ENCODE peak calls at places on chromosomes 16 and 17, in four cellular contexts. Z is H9, W is H1, F is IMR-90. T is an unnamed sample.

GRCh38 chr17:43406676-43407645 is 8.2 kb downstream of the ARL4D start:
- DNase-seq in Z (peak), W (no peak), F (peak), T (peak)

GRCh38 chr16:89374393-89374948 is 115.9 kb downstream of the ANKRD11 start:
- DNase-seq in Z (peak), W (no peak), F (peak), T (peak)

GRCh38 chr17:76191891-76192290 is 48.4 kb downstream of the RNF157 start:
- DNase-seq in Z (no peak), W (no peak), F (no peak), T (no peak)

GRCh38 chr17:3955373-3955978 is 8.8 kb downstream of the ATP2A3 start:
- DNase-seq in Z (no peak), W (no peak), F (no peak), T (no peak)

GRCh38 chr17:12362853-12363252 is 302.8 kb upstream of the MYOCD start:
- DNase-seq in Z (no peak), W (no peak), F (no peak), T (no peak)

GRCh38 chr16:19757026-19757425 is 39.0 kb downstream of the IQCK start:
- DNase-seq in Z (no peak), W (no peak), F (peak), T (no peak)

GRCh38 chr16:68790944-68791343 is 52.4 kb upstream of the TANGO6 start:
- DNase-seq in Z (peak), W (no peak), F (no peak), T (peak)

GRCh38 chr17:7549401-7550055 is 670 bp downstream of the TNFSF12 start:
- DNase-seq in Z (no peak), W (no peak), F (no peak), T (no peak)

GRCh38 chr16:86882586-86883280 is 304.4 kb downstream of the FOXL1 start:
- DNase-seq in Z (no peak), W (no peak), F (peak), T (no peak)

GRCh38 chr16:84065536-84066132 is 23.0 kb upstream of the SLC38A8 start:
- DNase-seq in Z (peak), W (no peak), F (peak), T (peak)

GRCh38 chr16:56549744-56550385 is 15.0 kb upstream of the MT4 start:
- DNase-seq in Z (no peak), W (no peak), F (peak), T (no peak)

GRCh38 chr16:89292443-89293078 is 75.1 kb downstream of the ZNF778 start:
- DNase-seq in Z (peak), W (no peak), F (no peak), T (peak)

GRCh38 chr16:66551362-66551761 is 1.0 kb upstream of the CKLF start:
- DNase-seq in Z (peak), W (no peak), F (peak), T (peak)

GRCh38 chr17:68775338-68775737 is 174.2 kb upstream of the FAM20A start:
- DNase-seq in Z (no peak), W (no peak), F (no peak), T (no peak)

DNA sequence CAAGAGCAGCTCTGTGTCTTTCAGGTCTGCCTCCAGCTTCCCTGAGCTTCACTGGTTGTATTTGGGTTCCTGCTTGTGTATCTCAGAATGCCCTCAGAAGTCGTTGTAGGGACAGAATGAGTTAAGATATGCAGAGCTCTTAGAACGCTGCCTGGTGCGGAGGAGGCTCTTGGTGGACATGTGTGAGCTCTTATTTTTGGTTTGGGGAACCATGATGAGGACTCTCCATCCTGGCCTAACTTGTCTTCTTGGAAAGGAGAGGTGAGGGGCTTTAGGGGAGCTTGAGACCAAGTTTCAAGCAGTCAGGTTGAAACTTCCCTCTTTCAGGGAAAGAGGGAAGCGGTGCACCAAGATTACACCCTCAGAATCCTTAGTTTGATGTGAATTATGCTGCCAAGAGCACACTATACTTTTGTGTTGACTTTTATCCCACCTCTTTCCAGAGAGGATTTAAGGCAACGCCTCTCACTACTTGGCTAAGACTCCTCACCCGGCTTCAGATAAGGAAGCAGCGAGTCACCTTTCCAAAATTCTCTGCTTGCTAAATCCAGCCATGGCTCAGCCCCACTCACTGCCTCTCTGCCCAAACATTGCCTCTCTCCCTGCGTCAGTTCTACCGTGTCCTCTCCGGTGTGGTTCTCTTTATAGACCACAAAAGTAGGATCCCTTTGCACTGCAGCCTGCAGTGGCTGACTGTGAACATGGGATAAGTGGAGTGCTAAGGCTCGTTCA is 12.7 kb downstream of the CDK5RAP3 start:
- DNase-seq in Z (no peak), W (no peak), F (peak), T (no peak)
- H3K56ac ChIP-seq in Z (no peak), W (no peak), F (no peak), T (no peak)

DNA sequence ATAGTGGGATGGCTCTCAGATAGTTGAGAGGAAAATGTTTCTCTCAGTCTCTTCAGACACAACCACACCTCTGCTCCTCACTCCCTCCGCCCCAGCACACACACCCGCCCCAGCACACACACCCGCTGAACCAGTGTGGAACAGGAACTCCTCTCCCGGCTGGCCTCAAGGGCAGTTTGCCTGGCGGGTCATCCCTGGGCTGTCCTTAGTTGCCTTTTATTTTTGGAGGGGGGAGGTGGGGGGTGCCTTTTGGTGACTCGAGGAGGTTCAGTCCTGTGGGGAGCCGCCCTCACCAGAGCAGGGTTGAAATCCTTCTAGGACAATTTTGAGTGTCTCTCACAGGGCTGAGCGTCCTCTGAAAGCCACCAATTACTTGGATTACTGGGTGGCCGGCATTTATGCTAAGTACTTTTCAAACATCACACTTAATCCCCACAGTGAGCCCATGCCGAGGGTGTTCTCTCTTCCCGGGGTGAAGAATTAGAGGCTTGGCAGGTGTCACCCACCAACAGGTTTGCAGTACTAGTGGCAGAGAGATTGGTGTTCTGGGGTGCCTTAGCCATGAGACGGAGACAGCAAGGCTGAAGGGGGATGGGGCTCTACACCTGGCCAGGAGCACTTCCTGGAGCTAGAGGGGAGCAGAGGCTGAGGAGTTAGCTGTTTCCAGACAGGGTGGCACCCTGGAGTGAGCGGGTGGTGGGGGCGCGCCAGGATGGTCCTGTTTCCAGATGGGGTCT is 2.8 kb downstream of the RASD1 start:
- DNase-seq in Z (peak), W (no peak), F (no peak), T (peak)
- H3K56ac ChIP-seq in Z (no peak), W (no peak), F (no peak), T (no peak)

DNA sequence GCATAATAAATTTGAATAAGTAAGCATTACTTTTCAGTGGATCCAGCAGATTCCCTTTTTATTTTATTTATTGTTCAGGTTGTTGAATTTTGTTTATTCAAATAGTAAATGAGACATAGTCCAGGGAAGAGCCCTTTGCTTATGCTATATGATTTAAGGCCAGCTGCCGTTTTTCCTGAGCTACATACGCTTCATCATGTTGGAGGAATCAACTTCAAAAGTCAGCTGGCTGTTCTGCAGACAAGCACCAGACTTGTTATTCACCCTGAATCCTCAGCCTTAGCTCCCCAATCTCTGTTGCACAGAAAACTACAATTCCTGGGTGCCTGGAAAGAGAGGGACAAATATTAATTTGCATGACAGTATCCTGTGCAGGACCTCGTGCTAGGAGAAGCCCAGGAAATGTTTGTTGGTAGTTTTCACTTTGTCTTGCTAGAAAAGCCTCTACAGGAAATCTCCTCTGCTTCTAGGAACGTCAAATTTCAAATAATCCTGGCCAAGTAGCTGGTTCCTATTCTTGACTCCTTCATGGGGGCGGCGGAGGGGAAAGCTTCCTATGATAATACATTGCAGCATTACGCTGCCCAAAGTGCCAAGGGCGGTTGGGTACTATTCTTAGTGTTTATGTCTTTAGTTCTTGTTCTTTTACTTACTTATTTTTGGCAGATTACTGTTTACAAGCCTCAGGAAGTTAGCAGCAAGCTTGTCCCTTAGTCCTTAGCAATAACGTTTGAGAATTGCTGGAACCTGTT is 101.6 kb downstream of the PRKCA start:
- DNase-seq in Z (no peak), W (no peak), F (peak), T (no peak)
- H3K56ac ChIP-seq in Z (no peak), W (no peak), F (no peak), T (no peak)

GRCh38 chr17:17131876-17132275 is 74.3 kb downstream of the PLD6 start:
- DNase-seq in Z (no peak), W (no peak), F (no peak), T (no peak)

GRCh38 chr17:17134952-17135340 is 71.2 kb downstream of the PLD6 start:
- DNase-seq in Z (no peak), W (no peak), F (no peak), T (no peak)

GRCh38 chr17:17130077-17130844 is 75.9 kb downstream of the PLD6 start:
- DNase-seq in Z (no peak), W (no peak), F (no peak), T (no peak)

GRCh38 chr17:17134051-17134951 is 71.8 kb downstream of the PLD6 start:
- DNase-seq in Z (no peak), W (no peak), F (no peak), T (no peak)

GRCh38 chr17:17132746-17133145 is 73.4 kb downstream of the PLD6 start:
- DNase-seq in Z (no peak), W (no peak), F (no peak), T (no peak)
- H3K56ac ChIP-seq in Z (no peak), W (no peak), F (no peak), T (no peak)

DNA sequence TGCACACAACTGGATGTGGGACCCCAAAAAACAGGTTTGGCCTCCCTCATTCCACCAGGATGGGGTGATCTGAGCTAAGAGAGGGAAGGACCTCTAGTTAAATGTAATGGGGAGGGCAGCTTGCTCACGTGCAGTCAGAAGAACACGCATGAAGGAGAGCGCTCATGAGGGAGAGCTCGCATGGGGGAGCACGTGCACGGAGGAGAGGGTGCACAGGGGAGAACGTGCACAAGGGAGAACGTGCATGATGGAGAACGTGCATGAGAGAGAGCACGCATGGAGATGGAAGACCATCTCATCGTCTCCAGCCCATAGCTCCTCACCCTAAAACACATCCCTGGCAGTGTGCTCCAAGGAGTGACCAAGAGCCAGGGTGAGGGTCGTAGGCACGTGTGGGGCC is 141.2 kb downstream of the RBFOX3 start:
- DNase-seq in Z (no peak), W (no peak), F (no peak), T (no peak)
- H3K56ac ChIP-seq in Z (no peak), W (no peak), F (no peak), T (no peak)

GRCh38 chr16:13036600-13036999 is 135.2 kb downstream of the SHISA9 start:
- DNase-seq in Z (peak), W (no peak), F (peak), T (peak)
- H3K56ac ChIP-seq in Z (no peak), W (no peak), F (no peak), T (no peak)

GRCh38 chr16:12420661-12421209 is 383.0 kb downstream of the CPPED1 start:
- DNase-seq in Z (no peak), W (no peak), F (no peak), T (peak)

GRCh38 chr16:12419151-12419550 is 384.5 kb downstream of the CPPED1 start:
- DNase-seq in Z (no peak), W (no peak), F (no peak), T (no peak)

GRCh38 chr16:12421688-12422087 is 382.0 kb downstream of the CPPED1 start:
- DNase-seq in Z (no peak), W (no peak), F (no peak), T (no peak)

GRCh38 chr16:12417830-12418229 is 385.9 kb downstream of the CPPED1 start:
- DNase-seq in Z (no peak), W (no peak), F (no peak), T (no peak)

DNA sequence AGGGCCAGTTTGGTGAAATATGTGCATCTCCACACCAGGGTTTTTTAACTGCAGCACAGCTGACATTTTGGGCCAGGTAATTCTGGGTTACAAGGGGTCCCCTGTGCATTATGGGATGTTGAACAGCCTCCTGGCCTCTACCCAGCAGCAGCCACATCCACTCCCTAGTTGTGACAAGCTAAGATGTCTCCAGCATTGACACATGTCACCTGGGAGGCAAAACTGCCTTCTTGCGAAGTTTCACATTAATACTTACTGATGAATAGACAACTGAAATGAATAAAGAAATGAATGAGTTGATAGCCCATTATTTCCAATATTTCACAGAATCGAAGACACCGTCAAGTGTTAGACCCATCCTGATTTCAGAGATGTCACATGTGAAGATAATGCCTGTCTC is 383.7 kb downstream of the CPPED1 start:
- DNase-seq in Z (no peak), W (no peak), F (no peak), T (no peak)
- H3K56ac ChIP-seq in Z (no peak), W (no peak), F (no peak), T (no peak)

GRCh38 chr16:64090327-64090726 is 1031.5 kb downstream of the CDH11 start:
- DNase-seq in Z (no peak), W (no peak), F (no peak), T (no peak)

GRCh38 chr16:64089697-64090096 is 1032.2 kb downstream of the CDH11 start:
- DNase-seq in Z (peak), W (no peak), F (peak), T (peak)

GRCh38 chr16:64094170-64094960 is 1027.5 kb downstream of the CDH11 start:
- DNase-seq in Z (no peak), W (no peak), F (peak), T (no peak)

GRCh38 chr16:64094992-64095579 is 1026.8 kb downstream of the CDH11 start:
- DNase-seq in Z (no peak), W (no peak), F (peak), T (no peak)

DNA sequence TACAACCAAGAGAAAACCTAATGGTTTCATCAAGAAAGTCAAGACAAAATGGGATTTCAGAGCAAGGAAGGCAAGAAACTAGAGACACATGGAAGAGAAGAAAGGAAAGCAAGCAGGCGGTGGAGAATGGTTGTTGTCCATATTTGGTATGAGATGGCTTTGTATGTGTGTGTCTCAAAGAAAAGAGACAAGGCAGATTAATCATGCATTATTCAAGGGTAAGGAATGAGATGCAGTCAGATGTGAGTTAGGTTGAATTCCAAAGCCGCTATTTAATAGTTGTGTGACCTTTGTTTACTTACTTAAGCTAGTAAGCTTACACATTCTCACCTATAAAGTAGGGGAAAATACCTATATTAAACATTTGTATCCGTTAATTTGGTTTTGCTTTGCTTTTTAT is 1029.6 kb downstream of the CDH11 start:
- DNase-seq in Z (no peak), W (no peak), F (peak), T (no peak)
- H3K56ac ChIP-seq in Z (no peak), W (no peak), F (peak), T (no peak)